ENCODE peak calls at places on chromosomes 4 and X, in seven cellular contexts. F, X, H, V, G, U and M are unnamed samples.

GRCh38 chrX:136198010-136198409 is 50.7 kb downstream of the FHL1 start:
- DNase-seq in F (no peak), G (no peak), H (no peak), V (no peak), U (no peak), X (no peak), M (no peak)

GRCh38 chrX:567891-568290 is 62.7 kb upstream of the SHOX start:
- DNase-seq in F (no peak), V (no peak), G (no peak), U (no peak), X (no peak), H (no peak), M (no peak)

GRCh38 chr4:172521171-172521570 is 647.4 kb upstream of the GALNT7 start:
- DNase-seq in F (no peak), G (no peak), H (no peak), U (no peak), V (no peak), X (no peak), M (no peak)

GRCh38 chr4:177016541-177017141 is 223.9 kb upstream of the VEGFC start:
- DNase-seq in X (no peak), G (no peak), U (no peak), H (no peak), F (no peak), V (no peak), M (no peak)

GRCh38 chrX:151184705-151185104 is 8.3 kb downstream of the GPR50 start:
- DNase-seq in U (no peak), X (no peak), H (no peak), G (no peak), V (no peak), F (no peak), M (no peak)

GRCh38 chrX:41164469-41164868 is 79.2 kb downstream of the USP9X start:
- DNase-seq in G (no peak), X (no peak), V (no peak), F (no peak), U (no peak), H (no peak), M (no peak)

GRCh38 chr4:161320377-161320776 is 843.4 kb downstream of the FSTL5 start:
- DNase-seq in G (peak; percentile 2), U (peak; percentile 9), X (peak; percentile 48), V (no peak), F (no peak), H (peak; percentile 56), M (peak; percentile 24)

GRCh38 chrX:633043-633654 is 2.6 kb downstream of the SHOX start:
- DNase-seq in V (no peak), U (no peak), X (no peak), H (no peak), G (no peak), F (no peak), M (no peak)

GRCh38 chr4:114136067-114136466 is 156.6 kb upstream of the ARSJ start:
- DNase-seq in G (no peak), F (no peak), X (no peak), H (no peak), V (no peak), U (no peak), M (no peak)

GRCh38 chrX:154805696-154806091 is 409 bp upstream of the MPP1 start:
- DNase-seq in G (no peak), U (no peak), X (no peak), F (no peak), H (no peak), V (no peak), M (no peak)

GRCh38 chr4:114225462-114225861 is 246.0 kb upstream of the ARSJ start:
- DNase-seq in F (no peak), U (no peak), X (no peak), V (no peak), G (peak; percentile 12), H (no peak), M (no peak)

GRCh38 chrX:152892999-152893605 is 4.8 kb upstream of the ZNF185 start:
- DNase-seq in G (no peak), V (peak; percentile 21), U (no peak), F (no peak), X (no peak), H (no peak), M (no peak)

GRCh38 chr4:181672751-181673150 is 570.5 kb upstream of the TENM3 start:
- DNase-seq in V (no peak), G (no peak), X (no peak), F (no peak), H (no peak), U (no peak), M (no peak)

DNA sequence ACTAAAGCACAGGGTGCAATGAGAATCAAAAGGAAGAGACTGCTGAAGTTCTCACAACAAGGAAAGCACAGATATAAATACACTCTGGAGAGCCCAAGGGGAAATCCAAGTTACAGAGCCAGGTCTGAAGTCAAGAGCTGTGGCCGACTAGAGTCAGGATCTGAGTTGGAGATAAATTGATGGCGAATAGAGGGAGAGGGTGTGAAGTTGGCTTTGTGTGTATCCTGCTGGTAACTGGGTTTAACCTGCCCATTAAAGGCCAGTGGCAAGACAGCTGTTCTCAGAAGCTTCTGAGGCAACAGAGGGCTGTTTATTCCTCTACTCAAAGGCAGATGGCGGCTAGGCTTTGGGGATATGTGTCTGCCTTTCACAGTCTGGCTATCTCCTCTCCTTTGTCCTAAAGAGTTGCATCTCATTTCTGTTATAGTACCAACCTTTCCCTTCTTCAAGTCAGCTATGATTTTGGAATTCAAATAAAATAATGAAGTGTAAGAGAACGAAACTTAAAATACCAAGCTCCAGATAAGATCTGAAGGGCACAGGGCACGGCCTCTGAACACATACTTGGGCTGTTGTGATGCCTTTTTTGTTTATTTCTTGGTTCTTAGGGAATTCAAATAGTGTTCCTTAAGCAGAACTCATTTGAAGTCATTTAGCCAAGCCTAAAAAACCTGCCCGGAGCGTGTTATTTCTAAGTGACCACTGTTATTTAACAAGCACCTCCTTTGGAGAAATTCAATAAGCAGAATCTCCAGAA is 142.1 kb downstream of the APBB2 start:
- DNase-seq in V (no peak), F (peak; percentile 52), X (no peak), G (no peak), U (no peak), H (no peak), M (no peak)
- TF ChIP-seq SIN3A in V (no peak), F (no peak), X (no peak), G (no peak), U (no peak), H (no peak), M (no peak)

GRCh38 chrX:71181910-71182799 is 37.5 kb downstream of the NLGN3 start:
- DNase-seq in V (peak; percentile 71), G (peak; percentile 77), X (peak; percentile 95), U (peak; percentile 74), H (peak; percentile 93), F (peak; percentile 82), M (peak; percentile 88)

GRCh38 chrX:71183341-71183740 is 38.7 kb downstream of the NLGN3 start:
- DNase-seq in V (no peak), F (no peak), U (no peak), X (peak; percentile 78), G (no peak), H (no peak), M (no peak)

GRCh38 chrX:71184092-71184491 is 38.9 kb upstream of the GJB1 start:
- DNase-seq in U (no peak), F (no peak), H (no peak), G (no peak), V (no peak), X (peak; percentile 71), M (no peak)

GRCh38 chrX:71178908-71179307 is 34.3 kb downstream of the NLGN3 start:
- DNase-seq in H (peak; percentile 39), U (no peak), G (peak; percentile 65), V (peak; percentile 50), F (peak; percentile 31), X (peak; percentile 54), M (peak; percentile 50)

DNA sequence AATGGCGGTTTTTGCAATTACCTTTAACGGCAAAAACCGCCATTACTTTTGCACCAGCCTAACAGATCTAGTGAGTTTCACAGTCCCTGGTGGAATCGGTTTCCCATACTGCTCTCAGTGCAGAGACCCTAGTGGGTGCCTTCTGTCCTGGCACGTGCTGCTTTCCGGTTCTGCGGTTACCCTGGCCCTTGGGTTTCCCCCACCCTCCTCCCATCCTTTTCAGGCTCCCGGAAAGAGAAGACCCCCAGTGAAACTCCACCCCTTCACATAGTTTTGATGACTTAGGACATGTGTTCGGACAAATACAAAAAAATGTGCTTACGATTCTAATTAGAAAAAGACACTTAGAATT is 36.9 kb downstream of the NLGN3 start:
- DNase-seq in H (no peak), V (peak; percentile 12), U (no peak), G (peak; percentile 41), F (no peak), X (no peak), M (no peak)
- TF ChIP-seq SIN3A in H (no peak), V (no peak), U (no peak), G (no peak), F (no peak), X (no peak), M (no peak)

DNA sequence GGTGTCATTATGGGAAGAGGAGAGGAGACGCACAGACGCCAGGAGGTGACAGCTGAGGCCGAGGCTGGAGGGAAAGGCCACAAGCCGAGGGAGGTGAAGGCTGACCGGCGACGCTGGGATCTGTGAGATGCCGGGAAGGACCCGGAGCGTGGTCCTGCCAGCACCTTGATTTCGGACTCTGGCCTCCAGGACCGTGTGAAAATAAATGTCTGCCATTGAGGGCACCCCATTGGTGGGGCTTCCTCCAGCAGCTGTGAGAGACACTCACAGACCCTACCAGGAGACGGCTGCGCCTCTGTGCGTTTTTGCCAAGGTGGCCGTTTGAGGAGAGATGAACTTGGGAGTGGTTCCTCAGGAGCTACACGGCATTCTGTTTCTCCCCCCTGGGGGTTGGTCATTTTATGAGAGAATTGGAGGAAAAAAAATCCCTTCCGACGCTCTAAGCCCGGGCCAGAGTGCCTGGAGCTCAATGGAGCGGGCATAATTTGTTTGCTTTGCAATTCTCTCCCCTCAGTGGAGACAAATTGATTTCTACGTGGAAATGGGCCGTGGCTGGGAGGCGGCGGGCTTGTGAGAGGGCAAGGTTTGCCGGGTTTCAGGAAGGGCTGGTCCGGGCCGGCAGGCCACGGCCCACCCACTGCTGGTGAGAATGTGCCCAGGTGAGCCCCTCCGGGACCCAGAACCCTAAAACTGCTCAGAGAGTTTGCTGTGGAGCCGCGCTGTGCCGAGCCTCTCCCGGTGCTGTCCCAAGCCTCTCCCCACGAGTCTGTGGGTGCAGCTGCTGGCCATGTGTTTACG is 53.9 kb downstream of the CPZ start:
- DNase-seq in G (no peak), F (no peak), H (no peak), U (no peak), V (no peak), X (no peak), M (no peak)
- TF ChIP-seq SIN3A in G (no peak), F (no peak), H (no peak), U (no peak), V (no peak), X (no peak), M (no peak)

GRCh38 chr4:15366660-15367059 is 61.2 kb upstream of the C1QTNF7 start:
- DNase-seq in F (no peak), H (no peak), U (no peak), X (no peak), V (no peak), G (no peak), M (no peak)

GRCh38 chr4:15373363-15373762 is 54.5 kb upstream of the C1QTNF7 start:
- DNase-seq in X (no peak), H (no peak), G (no peak), V (no peak), U (no peak), F (no peak), M (no peak)

GRCh38 chr4:15370296-15370695 is 57.5 kb upstream of the C1QTNF7 start:
- DNase-seq in G (no peak), V (no peak), X (no peak), H (no peak), U (no peak), F (no peak), M (no peak)

GRCh38 chr4:15365641-15366040 is 62.2 kb upstream of the C1QTNF7 start:
- DNase-seq in U (no peak), F (no peak), V (no peak), X (no peak), G (no peak), H (no peak), M (no peak)

GRCh38 chr4:15368906-15369305 is 58.9 kb upstream of the C1QTNF7 start:
- DNase-seq in H (no peak), F (no peak), G (no peak), U (no peak), V (no peak), X (no peak), M (no peak)
- TF ChIP-seq SIN3A in H (no peak), F (no peak), G (peak; percentile 48), U (no peak), V (no peak), X (no peak), M (no peak)